ENCODE peak calls at places on chromosome 2, in four cellular contexts. One of them, this sample, is unnamed.
A peak's percentile ranks its signal among the peaks of the same experiment; 100 is the strongest.

GRCh38 chr2:218860950-218861381 is 1.4 kb downstream of the WNT6 start:
- DNase-seq in HL-60: no peak
- DNase-seq in fibroblast of the aortic adventitia: peak; percentile 35
- DNase-seq in heart left ventricle: peak; percentile 80
- DNase-seq in this sample: no peak

GRCh38 chr2:9336209-9336533 is 87.2 kb downstream of the ITGB1BP1 start:
- DNase-seq in HL-60: no peak
- DNase-seq in fibroblast of the aortic adventitia: no peak
- DNase-seq in heart left ventricle: no peak
- DNase-seq in this sample: peak; percentile 55

GRCh38 chr2:73516033-73516432 is 126.2 kb downstream of the NAT8 start:
- DNase-seq in HL-60: no peak
- DNase-seq in fibroblast of the aortic adventitia: no peak
- DNase-seq in heart left ventricle: no peak
- DNase-seq in this sample: no peak

GRCh38 chr2:166433457-166433856 is 57.7 kb upstream of the SCN9A start:
- DNase-seq in HL-60: no peak
- DNase-seq in fibroblast of the aortic adventitia: no peak
- DNase-seq in heart left ventricle: no peak
- DNase-seq in this sample: no peak

GRCh38 chr2:78982638-78983330 is 42.7 kb upstream of the REG3G start:
- DNase-seq in HL-60: no peak
- DNase-seq in fibroblast of the aortic adventitia: no peak
- DNase-seq in heart left ventricle: no peak
- DNase-seq in this sample: no peak

GRCh38 chr2:150339951-150340350 is 147.5 kb downstream of the RND3 start:
- DNase-seq in HL-60: no peak
- DNase-seq in fibroblast of the aortic adventitia: peak; percentile 66
- DNase-seq in heart left ventricle: no peak
- DNase-seq in this sample: no peak

GRCh38 chr2:201628545-201628944 is 14.8 kb downstream of the TMEM237 start:
- DNase-seq in HL-60: no peak
- DNase-seq in fibroblast of the aortic adventitia: no peak
- DNase-seq in heart left ventricle: no peak
- DNase-seq in this sample: peak; percentile 69

GRCh38 chr2:235598842-235599531 is 105.1 kb downstream of the AGAP1 start:
- DNase-seq in HL-60: no peak
- DNase-seq in fibroblast of the aortic adventitia: no peak
- DNase-seq in heart left ventricle: no peak
- DNase-seq in this sample: no peak

GRCh38 chr2:2743164-2743571 is 412.1 kb upstream of the MYT1L start:
- DNase-seq in HL-60: no peak
- DNase-seq in fibroblast of the aortic adventitia: peak; percentile 2
- DNase-seq in heart left ventricle: peak; percentile 74
- DNase-seq in this sample: peak; percentile 7

GRCh38 chr2:73088703-73089102 is 17.2 kb upstream of the SFXN5 start:
- DNase-seq in HL-60: no peak
- DNase-seq in fibroblast of the aortic adventitia: no peak
- DNase-seq in heart left ventricle: no peak
- DNase-seq in this sample: no peak

GRCh38 chr2:6957910-6958615 is 40.9 kb downstream of the RNF144A start:
- DNase-seq in HL-60: no peak
- DNase-seq in fibroblast of the aortic adventitia: no peak
- DNase-seq in heart left ventricle: no peak
- DNase-seq in this sample: no peak

GRCh38 chr2:17303496-17303895 is 214.7 kb downstream of the RAD51AP2 start:
- DNase-seq in HL-60: no peak
- DNase-seq in fibroblast of the aortic adventitia: no peak
- DNase-seq in heart left ventricle: no peak
- DNase-seq in this sample: peak; percentile 34

GRCh38 chr2:176082885-176083731 is 654 bp downstream of the EVX2 start:
- DNase-seq in HL-60: no peak
- DNase-seq in fibroblast of the aortic adventitia: no peak
- DNase-seq in heart left ventricle: no peak
- DNase-seq in this sample: no peak
- H3K4me3 ChIP-seq in HL-60: no peak overlapping the region
- H3K4me3 ChIP-seq in fibroblast of the aortic adventitia: no peak overlapping the region
- H3K4me3 ChIP-seq in heart left ventricle: no peak overlapping the region
- H3K4me3 ChIP-seq in this sample: no peak overlapping the region

GRCh38 chr2:109289823-109290222 is 160.8 kb downstream of the SH3RF3 start:
- DNase-seq in HL-60: no peak
- DNase-seq in fibroblast of the aortic adventitia: no peak
- DNase-seq in heart left ventricle: no peak
- DNase-seq in this sample: no peak

GRCh38 chr2:109289011-109289410 is 160.0 kb downstream of the SH3RF3 start:
- DNase-seq in HL-60: no peak
- DNase-seq in fibroblast of the aortic adventitia: no peak
- DNase-seq in heart left ventricle: no peak
- DNase-seq in this sample: no peak

GRCh38 chr2:109287413-109287812 is 158.4 kb downstream of the SH3RF3 start:
- DNase-seq in HL-60: no peak
- DNase-seq in fibroblast of the aortic adventitia: no peak
- DNase-seq in heart left ventricle: peak; percentile 20
- DNase-seq in this sample: no peak

GRCh38 chr2:109285244-109285651 is 156.2 kb downstream of the SH3RF3 start:
- DNase-seq in HL-60: peak; percentile 33
- DNase-seq in fibroblast of the aortic adventitia: peak; percentile 13
- DNase-seq in heart left ventricle: peak; percentile 40
- DNase-seq in this sample: peak; percentile 19

GRCh38 chr2:109287838-109288237 is 158.8 kb downstream of the SH3RF3 start:
- DNase-seq in HL-60: no peak
- DNase-seq in fibroblast of the aortic adventitia: no peak
- DNase-seq in heart left ventricle: peak; percentile 60
- DNase-seq in this sample: no peak
- TF ChIP-seq CTCF in HL-60: no peak
- TF ChIP-seq CTCF in fibroblast of the aortic adventitia: no peak
- TF ChIP-seq CTCF in heart left ventricle: no peak
- TF ChIP-seq CTCF in this sample: no peak

GRCh38 chr2:100321181-100321880 is 970 bp downstream of the LONRF2 start:
- DNase-seq in HL-60: no peak
- DNase-seq in fibroblast of the aortic adventitia: peak; percentile 21
- DNase-seq in heart left ventricle: peak; percentile 66
- DNase-seq in this sample: peak; percentile 7
- H3K4me3 ChIP-seq in HL-60: peak overlapping the region; percentile 42
- H3K4me3 ChIP-seq in fibroblast of the aortic adventitia: peak overlapping the region; percentile 62
- H3K4me3 ChIP-seq in heart left ventricle: peak overlapping the region; percentile 57
- H3K4me3 ChIP-seq in this sample: peak overlapping the region; percentile 33

GRCh38 chr2:232771870-232772269 is 4.5 kb downstream of the KCNJ13 start:
- DNase-seq in HL-60: no peak
- DNase-seq in fibroblast of the aortic adventitia: no peak
- DNase-seq in heart left ventricle: no peak
- DNase-seq in this sample: no peak

GRCh38 chr2:232776435-232776834 is at the start of gene KCNJ13:
- DNase-seq in HL-60: no peak
- DNase-seq in fibroblast of the aortic adventitia: no peak
- DNase-seq in heart left ventricle: no peak
- DNase-seq in this sample: no peak

GRCh38 chr2:232772540-232772939 is 3.8 kb downstream of the KCNJ13 start:
- DNase-seq in HL-60: no peak
- DNase-seq in fibroblast of the aortic adventitia: no peak
- DNase-seq in heart left ventricle: no peak
- DNase-seq in this sample: no peak

GRCh38 chr2:232777278-232777677 is 913 bp upstream of the KCNJ13 start:
- DNase-seq in HL-60: no peak
- DNase-seq in fibroblast of the aortic adventitia: no peak
- DNase-seq in heart left ventricle: no peak
- DNase-seq in this sample: no peak

GRCh38 chr2:232773815-232774214 is 2.5 kb downstream of the KCNJ13 start:
- DNase-seq in HL-60: no peak
- DNase-seq in fibroblast of the aortic adventitia: no peak
- DNase-seq in heart left ventricle: no peak
- DNase-seq in this sample: no peak
- TF ChIP-seq CTCF in HL-60: no peak
- TF ChIP-seq CTCF in fibroblast of the aortic adventitia: no peak
- TF ChIP-seq CTCF in heart left ventricle: no peak
- TF ChIP-seq CTCF in this sample: no peak

GRCh38 chr2:136116111-136116812 is 1.7 kb downstream of the CXCR4 start:
- DNase-seq in HL-60: peak; percentile 91
- DNase-seq in fibroblast of the aortic adventitia: no peak
- DNase-seq in heart left ventricle: peak; percentile 77
- DNase-seq in this sample: no peak

GRCh38 chr2:136117391-136117841 is 533 bp downstream of the CXCR4 start:
- DNase-seq in HL-60: peak; percentile 45
- DNase-seq in fibroblast of the aortic adventitia: peak; percentile 21
- DNase-seq in heart left ventricle: peak; percentile 78
- DNase-seq in this sample: peak; percentile 16

GRCh38 chr2:136117909-136118818 is at the start of gene CXCR4:
- DNase-seq in HL-60: peak; percentile 84
- DNase-seq in fibroblast of the aortic adventitia: peak; percentile 7
- DNase-seq in heart left ventricle: peak; percentile 91
- DNase-seq in this sample: no peak

GRCh38 chr2:136115183-136115751 is 2.7 kb downstream of the CXCR4 start:
- DNase-seq in HL-60: no peak
- DNase-seq in fibroblast of the aortic adventitia: no peak
- DNase-seq in heart left ventricle: no peak
- DNase-seq in this sample: no peak

GRCh38 chr2:136116813-136117390 is 1.0 kb downstream of the CXCR4 start:
- DNase-seq in HL-60: peak; percentile 70
- DNase-seq in fibroblast of the aortic adventitia: no peak
- DNase-seq in heart left ventricle: peak; percentile 70
- DNase-seq in this sample: no peak
- H3K4me3 ChIP-seq in HL-60: peak overlapping the region; percentile 87
- H3K4me3 ChIP-seq in fibroblast of the aortic adventitia: no peak overlapping the region
- H3K4me3 ChIP-seq in heart left ventricle: peak overlapping the region; percentile 61
- H3K4me3 ChIP-seq in this sample: peak overlapping the region; percentile 32

GRCh38 chr2:177741866-177742265 is 330.7 kb downstream of the PDE11A start:
- DNase-seq in HL-60: no peak
- DNase-seq in fibroblast of the aortic adventitia: no peak
- DNase-seq in heart left ventricle: no peak
- DNase-seq in this sample: no peak
- TF ChIP-seq CTCF in HL-60: no peak
- TF ChIP-seq CTCF in fibroblast of the aortic adventitia: no peak
- TF ChIP-seq CTCF in heart left ventricle: no peak
- TF ChIP-seq CTCF in this sample: no peak

GRCh38 chr2:62177392-62178026 is 18.4 kb upstream of the B3GNT2 start:
- DNase-seq in HL-60: no peak
- DNase-seq in fibroblast of the aortic adventitia: no peak
- DNase-seq in heart left ventricle: no peak
- DNase-seq in this sample: no peak
- H3K4me3 ChIP-seq in HL-60: no peak overlapping the region
- H3K4me3 ChIP-seq in fibroblast of the aortic adventitia: no peak overlapping the region
- H3K4me3 ChIP-seq in heart left ventricle: no peak overlapping the region
- H3K4me3 ChIP-seq in this sample: no peak overlapping the region

GRCh38 chr2:152556506-152556905 is 160.8 kb downstream of the PRPF40A start:
- DNase-seq in HL-60: no peak
- DNase-seq in fibroblast of the aortic adventitia: no peak
- DNase-seq in heart left ventricle: no peak
- DNase-seq in this sample: no peak
- TF ChIP-seq CTCF in HL-60: no peak
- TF ChIP-seq CTCF in fibroblast of the aortic adventitia: no peak
- TF ChIP-seq CTCF in heart left ventricle: no peak
- TF ChIP-seq CTCF in this sample: no peak

GRCh38 chr2:24174851-24175277 is at the start of gene FAM228A:
- DNase-seq in HL-60: no peak
- DNase-seq in fibroblast of the aortic adventitia: no peak
- DNase-seq in heart left ventricle: no peak
- DNase-seq in this sample: no peak
- H3K4me3 ChIP-seq in HL-60: no peak within 1 kb of the TSS
- H3K4me3 ChIP-seq in fibroblast of the aortic adventitia: peak within 1 kb of the TSS; percentile 56
- H3K4me3 ChIP-seq in heart left ventricle: peak within 1 kb of the TSS; percentile 18
- H3K4me3 ChIP-seq in this sample: no peak within 1 kb of the TSS

GRCh38 chr2:38465789-38466127 is 88.7 kb upstream of the ATL2 start:
- DNase-seq in HL-60: peak; percentile 60
- DNase-seq in fibroblast of the aortic adventitia: no peak
- DNase-seq in heart left ventricle: no peak
- DNase-seq in this sample: peak; percentile 21
- TF ChIP-seq CTCF in HL-60: peak; percentile 33
- TF ChIP-seq CTCF in fibroblast of the aortic adventitia: peak; percentile 30
- TF ChIP-seq CTCF in heart left ventricle: peak; percentile 25
- TF ChIP-seq CTCF in this sample: peak; percentile 73